ENCODE peak calls at places on chromosome 21, in ten cellular contexts. L is iPS DF 6.9, G is GM23338, A is kidney epithelial cell, I is NB4, Q is cardiac muscle cell, Y is sigmoid colon, K is fibroblast of mammary gland, W is aorta, V is ovary. B is an unnamed sample.
A peak's percentile ranks its signal among the peaks of the same experiment; 100 is the strongest.

GRCh38 chr21:18801468-18801867 is 397.9 kb upstream of the TMPRSS15 start:
- DNase-seq in L (no peak), G (peak; percentile 48), A (no peak), I (peak; percentile 6), Q (peak; percentile 1), Y (no peak), K (no peak), W (no peak), V (no peak), B (no peak)

GRCh38 chr21:16587671-16588379 is 858.0 kb downstream of the USP25 start:
- DNase-seq in L (no peak), G (peak; percentile 20), A (no peak), I (no peak), Q (peak; percentile 81), Y (peak; percentile 73), K (peak; percentile 89), W (peak; percentile 61), V (no peak), B (no peak)

GRCh38 chr21:14119038-14119437 is 91.7 kb downstream of the LIPI start:
- DNase-seq in L (no peak), G (peak; percentile 79), A (no peak), I (peak; percentile 31), Q (no peak), Y (no peak), K (no peak), W (no peak), V (no peak), B (no peak)

GRCh38 chr21:28298251-28298672 is 694.4 kb downstream of the LTN1 start:
- DNase-seq in L (no peak), G (no peak), A (no peak), I (no peak), Q (peak; percentile 27), Y (no peak), K (peak; percentile 65), W (no peak), V (no peak), B (no peak)

GRCh38 chr21:16533692-16534407 is 804.1 kb downstream of the USP25 start:
- DNase-seq in L (no peak), G (no peak), A (no peak), I (no peak), Q (no peak), Y (no peak), K (peak; percentile 29), W (no peak), V (no peak), B (no peak)

GRCh38 chr21:35962917-35963316 is 97.4 kb downstream of the SETD4 start:
- DNase-seq in L (no peak), G (no peak), A (no peak), I (no peak), Q (no peak), Y (no peak), K (no peak), W (no peak), V (no peak), B (no peak)

GRCh38 chr21:37266515-37267221 is 466 bp downstream of the VPS26C start:
- DNase-seq in L (no peak), G (no peak), A (no peak), I (peak; percentile 64), Q (peak; percentile 44), Y (peak; percentile 77), K (peak; percentile 28), W (no peak), V (peak; percentile 76), B (no peak)

GRCh38 chr21:16264314-16264713 is 534.5 kb downstream of the USP25 start:
- DNase-seq in L (no peak), G (no peak), A (no peak), I (no peak), Q (peak; percentile 34), Y (no peak), K (peak; percentile 48), W (no peak), V (no peak), B (no peak)

GRCh38 chr21:24552491-24552890 is 1054.8 kb downstream of the MRPL39 start:
- DNase-seq in L (no peak), G (no peak), A (no peak), I (no peak), Q (no peak), Y (no peak), K (no peak), W (no peak), V (no peak), B (no peak)

GRCh38 chr21:16388911-16389515 is 659.2 kb downstream of the USP25 start:
- DNase-seq in L (no peak), G (no peak), A (no peak), I (no peak), Q (no peak), Y (no peak), K (no peak), W (no peak), V (no peak), B (no peak)

GRCh38 chr21:25929859-25930520 is 195.2 kb downstream of the GABPA start:
- DNase-seq in L (no peak), G (peak; percentile 38), A (no peak), I (no peak), Q (peak; percentile 52), Y (no peak), K (peak; percentile 42), W (no peak), V (no peak), B (no peak)

GRCh38 chr21:14977814-14978213 is 87.0 kb downstream of the NRIP1 start:
- DNase-seq in L (no peak), G (no peak), A (no peak), I (no peak), Q (no peak), Y (no peak), K (no peak), W (no peak), V (no peak), B (no peak)

GRCh38 chr21:32925098-32925497 is 100.6 kb upstream of the OLIG2 start:
- DNase-seq in L (no peak), G (no peak), A (no peak), I (no peak), Q (no peak), Y (no peak), K (no peak), W (no peak), V (no peak), B (no peak)

GRCh38 chr21:37008705-37009104 is 2.2 kb downstream of the RIPPLY3 start:
- DNase-seq in L (no peak), G (peak; percentile 35), A (no peak), I (no peak), Q (no peak), Y (no peak), K (no peak), W (no peak), V (no peak), B (no peak)

GRCh38 chr21:40631201-40631600 is 215.8 kb downstream of the DSCAM start:
- DNase-seq in L (no peak), G (no peak), A (no peak), I (no peak), Q (no peak), Y (no peak), K (no peak), W (no peak), V (no peak), B (no peak)

GRCh38 chr21:39818557-39818956 is 48.7 kb upstream of the PCP4 start:
- DNase-seq in L (no peak), G (no peak), A (no peak), I (peak; percentile 23), Q (no peak), Y (no peak), K (no peak), W (no peak), V (no peak), B (no peak)

GRCh38 chr21:46585191-46585953 is 19.5 kb downstream of the S100B start:
- DNase-seq in L (no peak), G (no peak), A (no peak), I (peak; percentile 26), Q (no peak), Y (no peak), K (no peak), W (no peak), V (no peak), B (no peak)

GRCh38 chr21:32580949-32581348 is 4.4 kb downstream of the TCP10L start:
- DNase-seq in L (no peak), G (no peak), A (no peak), I (no peak), Q (no peak), Y (no peak), K (no peak), W (no peak), V (no peak), B (no peak)

GRCh38 chr21:35904995-35905972 is 155.0 kb downstream of the SETD4 start:
- DNase-seq in L (no peak), G (no peak), A (no peak), I (no peak), Q (peak; percentile 67), Y (no peak), K (peak; percentile 62), W (peak; percentile 80), V (no peak), B (no peak)

GRCh38 chr21:26834181-26834945 is 10.8 kb downstream of the ADAMTS1 start:
- DNase-seq in L (no peak), G (peak; percentile 44), A (no peak), I (no peak), Q (peak; percentile 53), Y (no peak), K (no peak), W (no peak), V (no peak), B (no peak)

GRCh38 chr21:16624468-16625102 is 888.3 kb upstream of the CXADR start:
- DNase-seq in L (no peak), G (no peak), A (no peak), I (no peak), Q (no peak), Y (no peak), K (no peak), W (no peak), V (no peak), B (no peak)

GRCh38 chr21:42655797-42656770 is 2.7 kb downstream of the PDE9A start:
- DNase-seq in L (no peak), G (peak; percentile 47), A (no peak), I (no peak), Q (no peak), Y (peak; percentile 86), K (no peak), W (no peak), V (no peak), B (no peak)
- H3K4me3 ChIP-seq in L (no peak overlapping the region), G (peak overlapping the region; percentile 83), A (no peak overlapping the region), I (no peak overlapping the region), Q (no peak overlapping the region), Y (peak overlapping the region; percentile 82), K (no peak overlapping the region), W (no peak overlapping the region), V (no peak overlapping the region), B (no peak overlapping the region)

GRCh38 chr21:29301703-29302102 is 3.0 kb downstream of the BACH1 start:
- DNase-seq in L (no peak), G (no peak), A (no peak), I (no peak), Q (no peak), Y (no peak), K (peak; percentile 9), W (no peak), V (no peak), B (no peak)
- H3K4me3 ChIP-seq in L (no peak overlapping the region), G (peak overlapping the region; percentile 31), A (no peak overlapping the region), I (peak overlapping the region; percentile 79), Q (no peak overlapping the region), Y (peak overlapping the region; percentile 96), K (peak overlapping the region; percentile 67), W (no peak overlapping the region), V (no peak overlapping the region), B (peak overlapping the region; percentile 96)

GRCh38 chr21:34545079-34545884 is 33.3 kb upstream of the KCNE1 start:
- DNase-seq in L (no peak), G (peak; percentile 26), A (peak; percentile 67), I (peak; percentile 87), Q (peak; percentile 90), Y (peak; percentile 76), K (peak; percentile 44), W (no peak), V (no peak), B (no peak)
- H3K4me3 ChIP-seq in L (no peak overlapping the region), G (no peak overlapping the region), A (no peak overlapping the region), I (peak overlapping the region; percentile 26), Q (no peak overlapping the region), Y (no peak overlapping the region), K (no peak overlapping the region), W (no peak overlapping the region), V (no peak overlapping the region), B (no peak overlapping the region)

GRCh38 chr21:17793271-17793670 is 25.9 kb downstream of the C21orf91 start:
- DNase-seq in L (no peak), G (no peak), A (no peak), I (no peak), Q (no peak), Y (no peak), K (no peak), W (no peak), V (no peak), B (no peak)
- H3K4me3 ChIP-seq in L (no peak overlapping the region), G (no peak overlapping the region), A (no peak overlapping the region), I (no peak overlapping the region), Q (no peak overlapping the region), Y (peak overlapping the region; percentile 43), K (no peak overlapping the region), W (no peak overlapping the region), V (no peak overlapping the region), B (no peak overlapping the region)